ENCODE peak calls at places on chromosomes 3 and 15, in ten cellular contexts. F is BE2C; P is ELR; H is activated CD4-positive, alpha-beta T cell treated with anti-CD3 and anti-CD28 coated beads, Interleukin-2, amount 50 U/mL, for 24 hours; E is NCI-H1105; O is endothelial cell; Y is fibroblast of mammary gland; T is posterior cingulate gyrus; N is caudate nucleus; V is GM12865. U is an unnamed sample.

GRCh38 chr3:119235151-119235550 is 5.5 kb downstream of the B4GALT4 start:
- DNase-seq in T (no peak), N (no peak), V (no peak), F (no peak), O (no peak), E (no peak), H (no peak), P (peak; percentile 77), Y (peak; percentile 43), U (peak; percentile 31)

GRCh38 chr3:115784739-115785571 is 161.6 kb downstream of the GAP43 start:
- DNase-seq in H (no peak), F (peak; percentile 50), E (no peak), V (peak; percentile 4), N (no peak), O (no peak), T (no peak), Y (peak; percentile 94), P (peak; percentile 58), U (peak; percentile 77)

GRCh38 chr15:77069521-77070121 is 1.3 kb downstream of the TSPAN3 start:
- DNase-seq in V (no peak), P (no peak), H (no peak), O (no peak), T (no peak), F (no peak), E (no peak), Y (no peak), N (no peak), U (peak; percentile 4)

GRCh38 chr3:194054540-194054939 is 81.4 kb upstream of the HES1 start:
- DNase-seq in P (no peak), F (no peak), Y (no peak), E (no peak), H (no peak), O (no peak), V (no peak), T (no peak), N (no peak), U (no peak)

GRCh38 chr3:197292083-197293042 is 6.0 kb downstream of the DLG1 start:
- DNase-seq in P (no peak), E (no peak), F (no peak), O (no peak), V (peak; percentile 60), N (no peak), Y (no peak), T (no peak), H (no peak), U (no peak)

GRCh38 chr15:61459785-61460707 is 230.9 kb upstream of the RORA start:
- DNase-seq in O (no peak), F (peak; percentile 66), T (no peak), H (no peak), E (no peak), V (no peak), P (peak; percentile 22), N (no peak), Y (peak; percentile 87), U (peak; percentile 97)

GRCh38 chr15:85750807-85751730 is 43.7 kb downstream of the KLHL25 start:
- DNase-seq in P (no peak), O (no peak), N (no peak), E (no peak), T (no peak), H (no peak), F (no peak), Y (peak; percentile 25), V (no peak), U (no peak)

GRCh38 chr15:66269326-66270090 is 16.0 kb upstream of the MEGF11 start:
- DNase-seq in Y (peak; percentile 37), F (peak; percentile 78), E (no peak), N (no peak), O (no peak), V (no peak), P (peak; percentile 61), T (no peak), H (no peak), U (peak; percentile 88)

GRCh38 chr3:180092889-180093288 is 56.2 kb upstream of the PEX5L start:
- DNase-seq in H (no peak), Y (no peak), T (no peak), F (no peak), O (no peak), E (no peak), V (no peak), N (no peak), P (no peak), U (no peak)

GRCh38 chr3:46193436-46193835 is 14.7 kb downstream of the CCR1 start:
- DNase-seq in H (no peak), E (no peak), F (no peak), V (no peak), O (no peak), T (no peak), Y (peak; percentile 76), P (peak; percentile 32), N (no peak), U (peak; percentile 40)

GRCh38 chr3:32969656-32970055 is 18.2 kb downstream of the CCR4 start:
- DNase-seq in Y (peak; percentile 36), T (no peak), P (peak; percentile 61), H (no peak), N (no peak), O (no peak), F (no peak), E (no peak), V (no peak), U (no peak)

GRCh38 chr15:39075311-39075710 is 505.6 kb upstream of the THBS1 start:
- DNase-seq in P (no peak), F (no peak), E (no peak), O (no peak), Y (peak; percentile 25), N (no peak), T (no peak), H (no peak), V (no peak), U (peak; percentile 51)

GRCh38 chr3:33678073-33678472 is 40.0 kb downstream of the CLASP2 start:
- DNase-seq in F (no peak), V (no peak), N (no peak), Y (no peak), P (no peak), E (no peak), H (no peak), T (no peak), O (no peak), U (no peak)

GRCh38 chr15:63986751-63987341 is 59.4 kb downstream of the DAPK2 start:
- DNase-seq in V (peak; percentile 93), Y (no peak), F (no peak), T (no peak), O (no peak), N (no peak), H (no peak), P (no peak), E (no peak), U (no peak)

GRCh38 chr15:36499751-36500389 is 79.6 kb upstream of the CDIN1 start:
- DNase-seq in T (no peak), P (no peak), Y (no peak), F (no peak), N (no peak), V (no peak), O (no peak), H (no peak), E (no peak), U (peak; percentile 30)

GRCh38 chr3:17717411-17717810 is 25.0 kb downstream of the TBC1D5 start:
- DNase-seq in T (no peak), F (no peak), V (no peak), N (no peak), O (no peak), H (no peak), P (no peak), Y (no peak), E (no peak), U (no peak)

GRCh38 chr3:42101048-42101447 is 9.9 kb downstream of the TRAK1 start:
- DNase-seq in O (no peak), E (no peak), P (peak; percentile 62), N (no peak), H (no peak), V (no peak), Y (peak; percentile 85), T (no peak), F (no peak), U (peak; percentile 65)

GRCh38 chr3:192831801-192832347 is 85.8 kb downstream of the MB21D2 start:
- DNase-seq in E (no peak), Y (no peak), O (no peak), N (no peak), H (no peak), F (no peak), V (no peak), P (peak; percentile 53), T (no peak), U (peak; percentile 57)

GRCh38 chr3:183980408-183980807 is 37.3 kb downstream of the ABCC5 start:
- DNase-seq in O (no peak), P (no peak), N (no peak), E (no peak), H (no peak), F (no peak), V (no peak), Y (peak; percentile 76), T (no peak), U (no peak)

GRCh38 chr3:190877925-190878324 is 15.4 kb upstream of the GMNC start:
- DNase-seq in F (peak; percentile 79), O (no peak), H (no peak), E (no peak), N (no peak), Y (no peak), V (no peak), P (no peak), T (no peak), U (no peak)

GRCh38 chr3:178802993-178803693 is 266.9 kb downstream of the KCNMB2 start:
- DNase-seq in P (peak; percentile 2), H (no peak), Y (peak; percentile 38), F (no peak), E (peak; percentile 85), N (no peak), T (no peak), V (no peak), O (no peak), U (peak; percentile 33)

GRCh38 chr15:35519536-35520149 is 26.3 kb downstream of the DPH6 start:
- DNase-seq in F (no peak), T (no peak), V (peak; percentile 51), Y (peak; percentile 70), E (peak; percentile 23), H (peak; percentile 4), P (peak; percentile 62), N (no peak), O (peak; percentile 4), U (peak; percentile 56)

GRCh38 chr3:100401674-100402036 is 316 bp downstream of the LNP1 start:
- DNase-seq in N (peak; percentile 57), F (peak; percentile 59), V (peak; percentile 69), P (peak; percentile 72), Y (peak; percentile 66), E (peak; percentile 50), O (peak; percentile 28), T (peak; percentile 23), H (peak; percentile 32), U (peak; percentile 58)

GRCh38 chr3:55879901-55880331 is 392.8 kb upstream of the WNT5A start:
- DNase-seq in P (peak; percentile 40), Y (peak; percentile 3), T (no peak), O (no peak), N (no peak), H (no peak), F (no peak), E (no peak), V (no peak), U (peak; percentile 11)

GRCh38 chr3:58009749-58010535 is 1.7 kb downstream of the FLNB start:
- DNase-seq in Y (no peak), O (no peak), N (no peak), P (no peak), V (no peak), E (no peak), T (no peak), F (no peak), H (no peak), U (no peak)

GRCh38 chr15:46918462-46919125 is 798.7 kb upstream of the SEMA6D start:
- DNase-seq in P (no peak), O (no peak), N (no peak), H (no peak), Y (no peak), T (no peak), E (no peak), V (no peak), F (peak; percentile 28), U (no peak)